ENCODE peak calls at places on chromosomes 12 and 14, in four cellular contexts. B is GM23248, V is A673, J is GM23338. U is an unnamed sample.

GRCh38 chr12:6085841-6086240 is 38.6 kb downstream of the VWF start:
- DNase-seq in V (no peak), B (no peak), J (no peak), U (no peak)

GRCh38 chr14:90720336-90720735 is 95.9 kb downstream of the TTC7B start:
- DNase-seq in J (no peak), B (no peak), V (no peak), U (no peak)

GRCh38 chr12:70365648-70366518 is at the start of gene KCNMB4:
- DNase-seq in V (peak; percentile 81), B (peak; percentile 68), J (peak; percentile 93), U (peak; percentile 36)

GRCh38 chr12:34597548-34598351 is 575.5 kb downstream of the ALG10 start:
- DNase-seq in B (no peak), V (no peak), J (no peak), U (no peak)

GRCh38 chr12:28258998-28259397 is 68.7 kb downstream of the CCDC91 start:
- DNase-seq in B (peak; percentile 16), J (no peak), V (no peak), U (no peak)

GRCh38 chr12:25014961-25015360 is 66.1 kb upstream of the BCAT1 start:
- DNase-seq in J (no peak), V (no peak), B (peak; percentile 26), U (no peak)

GRCh38 chr12:49903700-49904423 is at the start of gene FAIM2:
- DNase-seq in J (peak; percentile 64), B (peak; percentile 73), V (peak; percentile 40), U (no peak)

GRCh38 chr14:102654298-102654697 is 61.8 kb downstream of the RCOR1 start:
- DNase-seq in J (no peak), V (no peak), B (no peak), U (no peak)

GRCh38 chr12:121022713-121023112 is 6.4 kb upstream of the C12orf43 start:
- DNase-seq in J (no peak), V (no peak), B (no peak), U (no peak)

GRCh38 chr12:132812631-132813305 is 15.9 kb downstream of the GOLGA3 start:
- DNase-seq in B (peak; percentile 20), J (no peak), V (no peak), U (no peak)

GRCh38 chr12:129635003-129635685 is 268.7 kb downstream of the TMEM132D start:
- DNase-seq in J (peak; percentile 34), B (no peak), V (no peak), U (no peak)

GRCh38 chr14:61498811-61499210 is 177.4 kb downstream of the PRKCH start:
- DNase-seq in J (no peak), B (peak; percentile 71), V (no peak), U (peak; percentile 51)

GRCh38 chr12:54579696-54580333 is 8.6 kb downstream of the PPP1R1A start:
- DNase-seq in B (peak; percentile 80), J (peak; percentile 89), V (peak; percentile 90), U (peak; percentile 87)

GRCh38 chr12:113325938-113326337 is 9.0 kb downstream of the SLC8B1 start:
- DNase-seq in J (no peak), B (peak; percentile 55), V (no peak), U (peak; percentile 54)

GRCh38 chr12:45933504-45933903 is 56.9 kb downstream of the SCAF11 start:
- DNase-seq in V (peak; percentile 9), B (no peak), J (no peak), U (no peak)

GRCh38 chr14:100592461-100592871 is 5.2 kb upstream of the BEGAIN start:
- DNase-seq in V (no peak), J (no peak), B (no peak), U (peak; percentile 10)

GRCh38 chr14:55373784-55374725 is 37.6 kb downstream of the ATG14 start:
- DNase-seq in J (no peak), B (peak; percentile 78), V (no peak), U (no peak)

GRCh38 chr14:101839236-101839635 is 77.7 kb downstream of the PPP2R5C start:
- DNase-seq in V (no peak), B (no peak), J (no peak), U (no peak)

GRCh38 chr12:105226219-105226618 is 9.8 kb downstream of the APPL2 start:
- DNase-seq in B (peak; percentile 98), J (peak; percentile 9), V (peak; percentile 70), U (peak; percentile 51)

GRCh38 chr12:11650279-11650696 is 814 bp downstream of the ETV6 start:
- DNase-seq in V (no peak), B (no peak), J (peak; percentile 62), U (peak; percentile 41)

GRCh38 chr12:105748806-105749600 is 389.8 kb downstream of the NUAK1 start:
- DNase-seq in J (no peak), V (no peak), B (peak; percentile 81), U (peak; percentile 15)

GRCh38 chr14:94320243-94320642 is 2.9 kb downstream of the SERPINA6 start:
- DNase-seq in B (no peak), J (peak; percentile 18), V (no peak), U (peak; percentile 22)

GRCh38 chr12:52156757-52157565 is 34.9 kb downstream of the KRT80 start:
- DNase-seq in V (peak; percentile 74), J (peak; percentile 92), B (peak; percentile 65), U (peak; percentile 74)

GRCh38 chr12:71070416-71071155 is 87.2 kb downstream of the TSPAN8 start:
- DNase-seq in V (no peak), J (no peak), B (peak; percentile 71), U (no peak)

GRCh38 chr14:49962616-49963015 is 69.7 kb downstream of the ARF6 start:
- DNase-seq in B (peak; percentile 57), J (no peak), V (no peak), U (no peak)

GRCh38 chr12:103727638-103728037 is 113.4 kb downstream of the NT5DC3 start:
- DNase-seq in J (no peak), V (no peak), B (peak; percentile 5), U (no peak)

GRCh38 chr12:95674631-95675030 is 115.9 kb downstream of the NTN4 start:
- DNase-seq in B (peak; percentile 5), J (no peak), V (peak; percentile 96), U (peak; percentile 43)

GRCh38 chr12:47560408-47560807 is 145.4 kb downstream of the RPAP3 start:
- DNase-seq in B (no peak), J (no peak), V (no peak), U (no peak)
- H3K4me3 ChIP-seq in B (no peak overlapping the region), J (no peak overlapping the region), V (no peak overlapping the region), U (no peak overlapping the region)

DNA sequence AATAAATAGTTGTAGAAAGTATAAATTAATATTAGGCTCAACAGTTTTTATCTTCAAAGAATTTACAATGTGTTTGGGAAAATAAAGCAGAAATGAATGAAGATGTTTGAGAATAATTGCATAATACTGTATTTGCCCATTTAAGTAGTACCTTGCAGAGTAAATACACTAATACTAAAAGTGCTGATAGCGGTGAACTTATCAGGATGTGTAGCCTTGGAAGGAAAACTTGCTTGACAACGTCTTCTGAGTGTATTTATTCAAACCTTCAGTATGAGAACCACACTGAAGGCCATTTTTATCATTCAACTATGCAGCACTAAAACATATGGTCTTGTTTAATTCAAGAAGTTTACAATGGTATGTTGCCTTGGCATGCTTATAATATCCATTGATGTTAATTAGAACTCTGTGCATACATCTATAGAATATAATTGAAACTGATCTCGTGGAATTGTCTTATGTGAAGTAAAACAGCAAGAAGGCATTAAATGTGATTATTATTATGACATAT is 41.3 kb downstream of the MSRB3 start:
- DNase-seq in J (no peak), B (no peak), V (no peak), U (no peak)
- H3K4me1 ChIP-seq in J (peaks cover 29% of the 10 kb centered on the region), B (peaks cover 10% of the 10 kb centered on the region), V (peaks cover 12% of the 10 kb centered on the region), U (peaks cover 13% of the 10 kb centered on the region)

GRCh38 chr12:118185602-118186397 is 49.9 kb downstream of the PEBP1 start:
- DNase-seq in J (no peak), B (no peak), V (no peak), U (no peak)

GRCh38 chr12:118189761-118190181 is 53.8 kb downstream of the PEBP1 start:
- DNase-seq in V (no peak), J (peak; percentile 72), B (peak; percentile 78), U (peak; percentile 29)

GRCh38 chr12:118187746-118188390 is 51.9 kb downstream of the PEBP1 start:
- DNase-seq in V (no peak), J (no peak), B (no peak), U (no peak)

GRCh38 chr12:118190266-118190665 is 54.3 kb downstream of the PEBP1 start:
- DNase-seq in J (peak; percentile 10), V (no peak), B (peak; percentile 61), U (no peak)

DNA sequence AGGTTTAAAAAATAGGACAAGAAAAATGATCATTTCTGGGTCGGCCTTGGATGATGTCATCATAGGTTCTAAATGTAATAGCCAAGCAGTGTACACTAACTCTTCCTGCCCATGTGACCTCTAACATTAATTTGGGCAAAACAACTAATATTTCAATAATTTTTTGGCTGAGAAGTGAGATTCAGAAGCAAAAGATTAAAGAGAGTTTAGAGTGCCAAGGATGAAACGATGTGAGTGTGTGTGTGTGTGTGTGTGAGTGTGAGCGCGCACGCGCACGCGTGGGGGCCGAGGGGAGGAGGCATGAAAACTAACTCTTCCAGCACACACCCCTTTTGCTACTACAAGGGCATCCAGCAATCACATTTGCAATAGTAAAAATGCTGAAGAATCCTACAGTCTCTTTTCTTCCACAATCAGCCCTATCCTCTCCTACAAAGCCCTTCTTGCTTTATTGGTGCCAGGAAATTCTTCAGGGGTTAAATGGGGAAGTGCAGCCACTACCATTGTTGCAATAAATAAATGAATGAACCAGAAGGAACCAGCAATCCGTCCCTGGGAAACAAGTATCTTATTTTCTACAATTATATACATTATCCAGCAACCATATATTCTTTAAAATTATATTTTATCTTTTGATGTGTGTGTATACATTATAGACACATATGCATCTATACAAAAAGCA is 52.9 kb downstream of the PEBP1 start:
- DNase-seq in B (peak; percentile 65), J (peak; percentile 22), V (no peak), U (no peak)
- H3K4me3 ChIP-seq in B (peak overlapping the region; percentile 70), J (no peak overlapping the region), V (no peak overlapping the region), U (no peak overlapping the region)

DNA sequence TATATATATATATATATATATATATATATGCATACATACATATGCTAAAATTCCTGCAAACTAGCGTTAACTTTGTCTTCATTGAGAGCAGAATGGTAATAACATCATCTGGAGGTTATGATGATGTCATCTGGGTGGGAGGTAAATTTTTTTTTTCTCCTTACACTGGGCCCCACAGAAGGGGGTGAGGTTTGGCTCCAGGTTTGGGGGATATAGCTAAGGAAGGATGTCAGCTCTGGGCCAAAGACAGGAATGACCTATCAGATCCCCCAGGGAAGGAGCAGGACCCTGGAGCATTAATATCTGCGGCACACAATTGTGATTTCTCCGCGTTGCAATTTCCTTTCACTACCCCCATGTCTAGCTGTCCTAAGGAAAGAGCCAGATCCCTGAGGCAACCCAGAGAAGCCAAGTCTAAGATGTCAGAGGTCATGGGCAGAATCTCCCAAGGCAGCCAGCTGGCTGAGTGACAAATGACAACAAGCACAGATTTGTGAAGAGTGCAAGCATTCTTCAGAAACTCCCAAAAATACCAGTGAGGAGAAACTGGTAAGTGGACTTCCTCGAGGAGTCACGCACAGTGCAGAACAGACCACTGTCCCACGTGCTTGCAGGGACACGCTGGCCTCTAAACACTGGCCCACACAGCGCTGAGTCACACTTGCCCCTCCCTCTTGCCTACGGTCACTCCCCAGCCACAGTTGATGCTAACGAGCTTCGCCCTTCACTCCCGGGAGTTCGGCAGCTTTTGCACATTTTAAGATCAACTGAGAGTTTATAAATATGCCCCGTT is 9.9 kb downstream of the UBC start:
- DNase-seq in B (peak; percentile 99), J (no peak), V (no peak), U (peak; percentile 65)
- H3K4me1 ChIP-seq in B (peaks cover 7% of the 10 kb centered on the region), J (no peaks in the 10 kb centered on the region), V (peaks cover 8% of the 10 kb centered on the region), U (peaks cover 34% of the 10 kb centered on the region)

DNA sequence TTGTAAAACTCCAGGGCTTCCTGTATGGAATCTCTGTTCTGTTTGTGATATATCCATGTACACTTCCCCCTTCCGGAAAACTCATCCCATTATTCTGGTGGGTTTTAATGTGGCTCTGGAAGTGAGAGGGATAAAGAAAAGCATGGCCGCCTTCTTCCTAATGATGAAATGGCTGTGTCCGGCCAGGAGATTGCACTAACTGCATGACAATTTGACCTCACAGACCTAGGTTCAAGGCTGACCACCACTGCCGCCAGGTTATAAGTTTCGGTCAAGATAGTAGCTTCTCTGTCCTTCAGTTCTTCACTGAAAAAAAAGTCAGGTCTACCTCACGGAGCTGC is 41.0 kb upstream of the NPAS3 start:
- DNase-seq in B (no peak), J (no peak), V (no peak), U (no peak)
- H3K4me3 ChIP-seq in B (peak overlapping the region; percentile 84), J (no peak overlapping the region), V (peak overlapping the region; percentile 46), U (peak overlapping the region; percentile 14)

U was measured in body of pancreas.